ENCODE peak calls at places on chromosomes 13 and 19, in four cellular contexts. K is colonic mucosa, L is hepatocyte, M is DND-41. F is an unnamed sample.

GRCh38 chr13:33678906-33679657 is 138.9 kb upstream of the RFC3 start:
- DNase-seq in M (no peak), K (peak; percentile 45), L (peak; percentile 79), F (peak; percentile 29)

GRCh38 chr13:34430294-34430693 is 511.8 kb upstream of the NBEA start:
- DNase-seq in M (no peak), K (no peak), L (no peak), F (no peak)

GRCh38 chr13:65613004-65613403 is 1617.1 kb downstream of the PCDH9 start:
- DNase-seq in M (no peak), L (no peak), K (no peak), F (no peak)

GRCh38 chr19:43809762-43810696 is 7.8 kb upstream of the LYPD5 start:
- DNase-seq in L (peak; percentile 67), K (no peak), M (no peak), F (no peak)

GRCh38 chr13:20442370-20442769 is 83.3 kb downstream of the CRYL1 start:
- DNase-seq in L (no peak), M (no peak), K (no peak), F (no peak)

GRCh38 chr19:45125975-45126493 is 33.1 kb downstream of the PPP1R37 start:
- DNase-seq in L (peak; percentile 83), K (peak; percentile 84), M (peak; percentile 70), F (peak; percentile 31)

GRCh38 chr19:29499921-29500590 is 25.7 kb upstream of the VSTM2B start:
- DNase-seq in L (no peak), K (no peak), M (no peak), F (no peak)

GRCh38 chr13:21872795-21873194 is 201.9 kb downstream of the FGF9 start:
- DNase-seq in M (no peak), L (no peak), K (no peak), F (no peak)

GRCh38 chr13:58573742-58574141 is 942.2 kb downstream of the PCDH17 start:
- DNase-seq in K (no peak), M (no peak), L (no peak), F (no peak)

GRCh38 chr19:6677495-6677894 is 7.5 kb upstream of the TNFSF14 start:
- DNase-seq in L (no peak), M (no peak), K (no peak), F (no peak)

GRCh38 chr13:77176350-77176749 is 149.4 kb upstream of the FBXL3 start:
- DNase-seq in L (no peak), K (no peak), M (no peak), F (no peak)

GRCh38 chr13:41017744-41018582 is 1.2 kb downstream of the ELF1 start:
- DNase-seq in K (no peak), M (no peak), L (no peak), F (no peak)

GRCh38 chr13:97275265-97275664 is 53.1 kb downstream of the MBNL2 start:
- DNase-seq in K (no peak), L (peak; percentile 41), M (no peak), F (no peak)

GRCh38 chr13:47188802-47189201 is 291.9 kb upstream of the HTR2A start:
- DNase-seq in K (no peak), L (peak; percentile 17), M (no peak), F (no peak)

GRCh38 chr19:47309608-47310007 is at the start of gene C5AR1:
- DNase-seq in L (no peak), K (no peak), M (no peak), F (peak; percentile 41)

GRCh38 chr19:58509731-58510083 is 2.1 kb downstream of the SLC27A5 start:
- DNase-seq in L (no peak), K (no peak), M (no peak), F (no peak)

GRCh38 chr19:2811735-2812413 is 7.8 kb upstream of the ZNF554 start:
- DNase-seq in M (no peak), L (no peak), K (peak; percentile 72), F (no peak)

GRCh38 chr13:44840131-44840530 is 149.1 kb downstream of the NUFIP1 start:
- DNase-seq in M (no peak), L (no peak), K (no peak), F (no peak)

GRCh38 chr19:36652958-36653357 is 13.7 kb downstream of the ZNF461 start:
- DNase-seq in L (no peak), K (no peak), M (no peak), F (no peak)

GRCh38 chr13:44148159-44148929 is 225.3 kb upstream of the SERP2 start:
- DNase-seq in L (no peak), K (no peak), M (no peak), F (no peak)

GRCh38 chr13:41133951-41134350 is 1.3 kb upstream of the KBTBD6 start:
- DNase-seq in M (no peak), L (no peak), K (no peak), F (no peak)

GRCh38 chr13:39910041-39910440 is 254.6 kb downstream of the COG6 start:
- DNase-seq in K (no peak), M (no peak), L (no peak), F (no peak)

GRCh38 chr19:3494559-3494958 is 5.9 kb downstream of the DOHH start:
- DNase-seq in M (peak; percentile 96), L (no peak), K (no peak), F (no peak)

GRCh38 chr19:44050740-44051653 is 839 bp upstream of the ZNF223 start:
- DNase-seq in K (peak; percentile 58), L (no peak), M (no peak), F (no peak)

GRCh38 chr13:105579821-105580707 is 955.4 kb downstream of the EFNB2 start:
- DNase-seq in L (peak; percentile 9), M (no peak), K (no peak), F (no peak)

GRCh38 chr19:42228640-42229039 is 8.5 kb downstream of the ZNF526 start:
- DNase-seq in L (no peak), K (no peak), M (no peak), F (no peak)

GRCh38 chr19:45637890-45638667 is 1.1 kb downstream of the EML2 start:
- DNase-seq in K (peak; percentile 84), M (no peak), L (peak; percentile 73), F (no peak)

GRCh38 chr19:33392341-33393285 is 19.1 kb downstream of the CEBPG start:
- DNase-seq in K (no peak), M (no peak), L (peak; percentile 72), F (peak; percentile 25)

GRCh38 chr19:35327642-35328041 is 1.3 kb upstream of the CD22 start:
- DNase-seq in M (no peak), K (no peak), L (no peak), F (no peak)

GRCh38 chr13:65034266-65034665 is 2195.9 kb downstream of the PCDH9 start:
- DNase-seq in L (no peak), K (no peak), M (no peak), F (no peak)

GRCh38 chr19:41740415-41741243 is 14.7 kb upstream of the CEACAM6 start:
- DNase-seq in L (no peak), K (no peak), M (no peak), F (no peak)

GRCh38 chr13:32471187-32471922 is 43.4 kb upstream of the N4BP2L1 start:
- DNase-seq in K (no peak), L (no peak), M (no peak), F (peak; percentile 42)

GRCh38 chr13:99403458-99403971 is 96.3 kb upstream of the GPR183 start:
- DNase-seq in M (no peak), L (no peak), K (peak; percentile 79), F (no peak)

GRCh38 chr13:75612354-75612753 is 23.8 kb upstream of the LMO7 start:
- DNase-seq in M (no peak), K (no peak), L (no peak), F (no peak)

GRCh38 chr13:28163587-28163986 is 25.2 kb downstream of the PAN3 start:
- DNase-seq in M (no peak), K (no peak), L (no peak), F (no peak)

GRCh38 chr19:39412100-39412866 is at the start of gene PLEKHG2:
- DNase-seq in M (peak; percentile 99), K (peak; percentile 95), L (peak; percentile 99), F (peak; percentile 95)

GRCh38 chr19:39413269-39413902 is 917 bp downstream of the PLEKHG2 start:
- DNase-seq in M (peak; percentile 76), L (peak; percentile 85), K (peak; percentile 56), F (peak; percentile 83)

GRCh38 chr19:39413903-39414608 is 1.6 kb downstream of the PLEKHG2 start:
- DNase-seq in M (no peak), L (peak; percentile 44), K (peak; percentile 43), F (no peak)

GRCh38 chr19:39411832-39412099 is 703 bp upstream of the PLEKHG2 start:
- DNase-seq in L (peak; percentile 95), M (peak; percentile 90), K (peak; percentile 97), F (peak; percentile 93)

DNA sequence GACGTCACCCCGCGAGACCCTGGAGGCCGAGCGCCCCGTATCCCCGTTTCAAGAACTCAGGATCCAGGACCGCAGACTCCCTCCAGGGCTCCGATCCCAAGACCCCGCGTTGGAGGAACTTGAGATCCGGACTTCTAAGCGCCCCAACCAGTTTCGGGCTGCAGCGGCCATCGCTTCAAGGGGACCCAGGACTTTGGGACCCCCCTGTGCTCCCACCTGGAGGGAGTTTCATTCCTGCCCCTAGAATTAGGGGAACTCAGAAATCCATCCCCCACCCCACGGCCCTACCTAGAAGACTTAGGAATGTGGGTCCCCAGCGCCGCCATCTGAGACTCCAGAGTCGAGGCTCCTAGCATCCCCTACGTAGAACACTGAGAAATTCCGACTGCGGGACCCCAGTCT is 399 bp downstream of the PLEKHG2 start:
- DNase-seq in L (no peak), M (no peak), K (no peak), F (no peak)
- H3K4me1 ChIP-seq in L (peaks cover 18% of the 10 kb centered on the region), M (peaks cover 59% of the 10 kb centered on the region), K (peaks cover 13% of the 10 kb centered on the region), F (peaks cover 86% of the 10 kb centered on the region)

DNA sequence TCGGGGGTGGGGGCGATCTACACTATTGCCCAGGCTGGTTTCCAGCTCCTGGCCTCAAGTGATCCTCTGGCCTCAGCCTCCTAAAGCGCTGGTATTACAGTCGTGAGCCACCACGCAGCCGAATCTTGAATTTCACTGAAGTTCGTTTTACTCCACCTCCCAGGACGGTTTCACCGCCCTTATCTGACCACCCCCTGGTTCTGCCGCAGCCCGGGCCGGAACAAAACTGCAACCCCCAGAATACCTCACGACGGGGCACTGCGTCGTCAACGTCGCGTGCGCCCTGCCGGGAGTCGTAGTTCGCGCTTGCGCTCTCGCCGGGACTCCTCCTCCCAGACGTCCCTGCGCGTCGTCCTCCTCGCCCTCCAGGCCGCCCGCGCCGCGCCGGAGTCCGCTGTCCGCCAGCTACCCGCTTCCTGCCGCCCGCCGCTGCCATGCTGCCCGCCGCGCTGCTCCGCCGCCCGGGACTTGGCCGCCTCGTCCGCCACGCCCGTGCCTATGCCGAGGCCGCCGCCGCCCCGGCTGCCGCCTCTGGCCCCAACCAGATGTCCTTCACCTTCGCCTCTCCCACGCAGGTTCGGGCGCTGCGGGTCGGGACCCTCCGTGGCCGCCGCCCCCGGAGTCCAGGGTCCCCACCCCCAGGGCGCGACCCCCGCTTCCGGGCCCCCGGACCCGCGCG is at the start of gene ATP5F1D:
- DNase-seq in M (peak; percentile 92), K (peak; percentile 93), L (peak; percentile 98), F (peak; percentile 96)
- TF ChIP-seq CTCF in M (no peak), K (no peak), L (no peak), F (no peak)

GRCh38 chr13:42729857-42730402 is 51.5 kb upstream of the FAM216B start:
- DNase-seq in M (no peak), K (no peak), L (no peak), F (no peak)
- H3K4me1 ChIP-seq in M (no peaks in the 10 kb centered on the region), K (no peaks in the 10 kb centered on the region), L (no peaks in the 10 kb centered on the region), F (no peaks in the 10 kb centered on the region)

GRCh38 chr19:40392894-40393517 is 3.0 kb upstream of the HIPK4 start:
- DNase-seq in M (no peak), K (peak; percentile 43), L (peak; percentile 41), F (no peak)

GRCh38 chr19:40396886-40397567 is 7.0 kb upstream of the HIPK4 start:
- DNase-seq in L (no peak), M (no peak), K (no peak), F (no peak)

GRCh38 chr19:40395956-40396355 is 6.0 kb upstream of the HIPK4 start:
- DNase-seq in L (no peak), K (no peak), M (no peak), F (no peak)

GRCh38 chr19:40393894-40394815 is 4.2 kb upstream of the HIPK4 start:
- DNase-seq in L (no peak), M (no peak), K (no peak), F (no peak)

GRCh38 chr19:40394816-40395210 is 4.8 kb upstream of the HIPK4 start:
- DNase-seq in M (no peak), K (no peak), L (no peak), F (no peak)
- TF ChIP-seq CTCF in M (no peak), K (no peak), L (no peak), F (no peak)